ENCODE peak calls at places on chromosomes 16 and 17, in eight cellular contexts. N is dermis blood vessel endothelial cell; U is ELR; Z is OCI-LY7; X is CD8-positive, alpha-beta T cell; Y is activated CD4-positive, alpha-beta T cell treated with anti-CD3 and anti-CD28 coated beads for 48 hours; V is posterior vena cava; T is progenitor cell of endocrine pancreas. P is an unnamed sample.

GRCh38 chr16:89982318-89982717 is 33.8 kb downstream of the DEF8 start:
- DNase-seq in N (no peak), U (no peak), Z (no peak), X (no peak), Y (no peak), V (no peak), T (no peak), P (no peak)

GRCh38 chr17:41367426-41368075 is 2.1 kb downstream of the KRT33B start:
- DNase-seq in N (no peak), U (peak; percentile 79), Z (no peak), X (no peak), Y (no peak), V (no peak), T (no peak), P (no peak)

GRCh38 chr17:36082062-36082461 is 7.9 kb downstream of the CCL3 start:
- DNase-seq in N (no peak), U (no peak), Z (no peak), X (no peak), Y (no peak), V (no peak), T (no peak), P (no peak)

GRCh38 chr17:12727881-12728280 is 61.4 kb upstream of the ARHGAP44 start:
- DNase-seq in N (no peak), U (peak; percentile 17), Z (no peak), X (no peak), Y (no peak), V (no peak), T (no peak), P (no peak)

GRCh38 chr17:14903810-14904209 is 361.3 kb downstream of the PMP22 start:
- DNase-seq in N (no peak), U (peak; percentile 20), Z (no peak), X (no peak), Y (no peak), V (no peak), T (no peak), P (no peak)

GRCh38 chr17:27541326-27542023 is 85.2 kb downstream of the KSR1 start:
- DNase-seq in N (no peak), U (no peak), Z (no peak), X (no peak), Y (no peak), V (no peak), T (no peak), P (no peak)

GRCh38 chr16:75372236-75372856 is 61.0 kb downstream of the CFDP1 start:
- DNase-seq in N (no peak), U (no peak), Z (no peak), X (no peak), Y (no peak), V (no peak), T (no peak), P (peak; percentile 33)

GRCh38 chr16:64047207-64047606 is 1074.7 kb downstream of the CDH11 start:
- DNase-seq in N (no peak), U (no peak), Z (no peak), X (no peak), Y (no peak), V (no peak), T (no peak), P (no peak)

GRCh38 chr16:57826706-57827625 is 24.7 kb upstream of the KIFC3 start:
- DNase-seq in N (no peak), U (no peak), Z (no peak), X (no peak), Y (no peak), V (no peak), T (no peak), P (no peak)

GRCh38 chr16:80931985-80932720 is 74.5 kb downstream of the CMC2 start:
- DNase-seq in N (peak; percentile 65), U (peak; percentile 74), Z (no peak), X (no peak), Y (peak; percentile 35), V (peak; percentile 91), T (peak; percentile 36), P (peak; percentile 67)

GRCh38 chr16:865026-865425 is 64.5 kb upstream of the GNG13 start:
- DNase-seq in N (no peak), U (no peak), Z (no peak), X (no peak), Y (no peak), V (no peak), T (no peak), P (no peak)

GRCh38 chr16:51524555-51525373 is 373.7 kb upstream of the SALL1 start:
- DNase-seq in N (peak; percentile 11), U (peak; percentile 26), Z (no peak), X (no peak), Y (no peak), V (no peak), T (no peak), P (no peak)

GRCh38 chr16:88077328-88078108 is 126.3 kb downstream of the BANP start:
- DNase-seq in N (no peak), U (no peak), Z (no peak), X (no peak), Y (no peak), V (peak; percentile 66), T (no peak), P (no peak)

GRCh38 chr17:79951361-79952264 is 84.1 kb downstream of the TBC1D16 start:
- DNase-seq in N (peak; percentile 60), U (no peak), Z (no peak), X (no peak), Y (no peak), V (peak; percentile 83), T (no peak), P (peak; percentile 78)

GRCh38 chr17:49723423-49723822 is 15.7 kb upstream of the SLC35B1 start:
- DNase-seq in N (no peak), U (no peak), Z (no peak), X (no peak), Y (no peak), V (no peak), T (no peak), P (no peak)

GRCh38 chr16:12721841-12722467 is 81.7 kb downstream of the CPPED1 start:
- DNase-seq in N (no peak), U (no peak), Z (no peak), X (no peak), Y (no peak), V (no peak), T (no peak), P (no peak)

GRCh38 chr16:17803625-17804410 is 333.1 kb upstream of the XYLT1 start:
- DNase-seq in N (no peak), U (peak; percentile 74), Z (no peak), X (no peak), Y (no peak), V (no peak), T (no peak), P (no peak)

GRCh38 chr17:62807812-62808575 is at the start of gene MARCHF10:
- DNase-seq in N (no peak), U (peak; percentile 41), Z (peak; percentile 18), X (no peak), Y (peak; percentile 43), V (no peak), T (peak; percentile 43), P (no peak)

GRCh38 chr16:72961863-72962262 is 86.1 kb downstream of the ZFHX3 start:
- DNase-seq in N (no peak), U (no peak), Z (no peak), X (no peak), Y (no peak), V (no peak), T (no peak), P (no peak)

GRCh38 chr16:66988197-66988788 is at the start of gene CES4A:
- DNase-seq in N (no peak), U (peak; percentile 45), Z (no peak), X (no peak), Y (peak; percentile 46), V (no peak), T (no peak), P (no peak)

GRCh38 chr17:6574689-6575595 is 18.6 kb upstream of the PITPNM3 start:
- DNase-seq in N (peak; percentile 76), U (peak; percentile 81), Z (no peak), X (no peak), Y (peak; percentile 65), V (peak; percentile 86), T (no peak), P (peak; percentile 41)

GRCh38 chr17:16918443-16918842 is 53.5 kb downstream of the TNFRSF13B start:
- DNase-seq in N (no peak), U (no peak), Z (no peak), X (no peak), Y (no peak), V (peak; percentile 23), T (no peak), P (no peak)

GRCh38 chr17:59890720-59891119 is 2.0 kb downstream of the TUBD1 start:
- DNase-seq in N (no peak), U (peak; percentile 73), Z (no peak), X (no peak), Y (peak; percentile 15), V (no peak), T (no peak), P (no peak)

GRCh38 chr17:60154616-60155426 is 5.0 kb downstream of the CA4 start:
- DNase-seq in N (peak; percentile 85), U (peak; percentile 68), Z (no peak), X (no peak), Y (no peak), V (peak; percentile 81), T (no peak), P (peak; percentile 74)

GRCh38 chr16:76943936-76944335 is 247.1 kb upstream of the MON1B start:
- DNase-seq in N (no peak), U (no peak), Z (no peak), X (no peak), Y (no peak), V (no peak), T (no peak), P (no peak)

GRCh38 chr17:64504769-64505319 is 1.2 kb downstream of the DDX5 start:
- DNase-seq in N (peak; percentile 60), U (peak; percentile 65), Z (no peak), X (no peak), Y (no peak), V (no peak), T (no peak), P (peak; percentile 75)

GRCh38 chr17:19753661-19754463 is 5.8 kb upstream of the ALDH3A1 start:
- DNase-seq in N (peak; percentile 47), U (peak; percentile 33), Z (no peak), X (no peak), Y (no peak), V (no peak), T (no peak), P (no peak)

GRCh38 chr17:7015587-7016020 is 3.2 kb downstream of the RNASEK start:
- DNase-seq in N (no peak), U (no peak), Z (no peak), X (no peak), Y (peak; percentile 28), V (peak; percentile 81), T (no peak), P (peak; percentile 22)

GRCh38 chr16:86768999-86769398 is 190.7 kb downstream of the FOXL1 start:
- DNase-seq in N (peak; percentile 84), U (no peak), Z (no peak), X (no peak), Y (no peak), V (no peak), T (no peak), P (peak; percentile 98)

GRCh38 chr17:72488542-72489272 is 367.9 kb downstream of the SOX9 start:
- DNase-seq in N (no peak), U (no peak), Z (no peak), X (no peak), Y (no peak), V (no peak), T (no peak), P (no peak)

GRCh38 chr17:73592079-73592415 is 52.2 kb downstream of the SDK2 start:
- DNase-seq in N (no peak), U (no peak), Z (no peak), X (no peak), Y (no peak), V (no peak), T (no peak), P (no peak)

GRCh38 chr17:38870259-38871165 is 654 bp downstream of the LASP1 start:
- DNase-seq in N (peak; percentile 53), U (peak; percentile 81), Z (peak; percentile 84), X (no peak), Y (peak; percentile 78), V (peak; percentile 92), T (peak; percentile 28), P (peak; percentile 39)

GRCh38 chr16:83994087-83994486 is 26.0 kb downstream of the NECAB2 start:
- DNase-seq in N (peak; percentile 28), U (peak; percentile 95), Z (no peak), X (no peak), Y (no peak), V (no peak), T (no peak), P (peak; percentile 74)